ENCODE peak calls at places on chromosomes 2 and 18, in seven cellular contexts. One of them, this sample, is unnamed. For H3K4me1, the result is how much of the 10 kb centered on the place peaks cover.

GRCh38 chr2:98833917-98834263 is 102.1 kb downstream of the CRACDL start:
- DNase-seq in Caco-2: no peak
- DNase-seq in breast epithelium: no peak
- DNase-seq in osteoblast: no peak
- DNase-seq in OCI-LY7: no peak
- DNase-seq in HAP-1: no peak
- DNase-seq in effector memory CD4-positive, alpha-beta T cell: no peak
- DNase-seq in this sample: no peak

GRCh38 chr18:53864758-53865157 is 359.7 kb downstream of the MBD2 start:
- DNase-seq in Caco-2: no peak
- DNase-seq in breast epithelium: no peak
- DNase-seq in osteoblast: no peak
- DNase-seq in OCI-LY7: no peak
- DNase-seq in HAP-1: no peak
- DNase-seq in effector memory CD4-positive, alpha-beta T cell: no peak
- DNase-seq in this sample: no peak

GRCh38 chr2:105795575-105795934 is 50.8 kb downstream of the NCK2 start:
- DNase-seq in Caco-2: no peak
- DNase-seq in breast epithelium: no peak
- DNase-seq in osteoblast: no peak
- DNase-seq in OCI-LY7: no peak
- DNase-seq in HAP-1: no peak
- DNase-seq in effector memory CD4-positive, alpha-beta T cell: no peak
- DNase-seq in this sample: no peak

GRCh38 chr2:24334245-24334633 is 26.1 kb downstream of the ITSN2 start:
- DNase-seq in Caco-2: no peak
- DNase-seq in breast epithelium: no peak
- DNase-seq in osteoblast: peak
- DNase-seq in OCI-LY7: no peak
- DNase-seq in HAP-1: no peak
- DNase-seq in effector memory CD4-positive, alpha-beta T cell: no peak
- DNase-seq in this sample: no peak

GRCh38 chr2:7709907-7710306 is 792.7 kb downstream of the RNF144A start:
- DNase-seq in Caco-2: no peak
- DNase-seq in breast epithelium: no peak
- DNase-seq in osteoblast: peak
- DNase-seq in OCI-LY7: no peak
- DNase-seq in HAP-1: no peak
- DNase-seq in effector memory CD4-positive, alpha-beta T cell: no peak
- DNase-seq in this sample: no peak

GRCh38 chr2:234770081-234770506 is 181.7 kb upstream of the SH3BP4 start:
- DNase-seq in Caco-2: no peak
- DNase-seq in breast epithelium: no peak
- DNase-seq in osteoblast: peak
- DNase-seq in OCI-LY7: no peak
- DNase-seq in HAP-1: no peak
- DNase-seq in effector memory CD4-positive, alpha-beta T cell: no peak
- DNase-seq in this sample: no peak

GRCh38 chr18:11518788-11519685 is 90.4 kb upstream of the SLC35G4 start:
- DNase-seq in Caco-2: peak
- DNase-seq in breast epithelium: no peak
- DNase-seq in osteoblast: no peak
- DNase-seq in OCI-LY7: peak
- DNase-seq in HAP-1: peak
- DNase-seq in effector memory CD4-positive, alpha-beta T cell: no peak
- DNase-seq in this sample: no peak

GRCh38 chr2:114698504-114698903 is 256.1 kb downstream of the DPP10 start:
- DNase-seq in Caco-2: no peak
- DNase-seq in breast epithelium: no peak
- DNase-seq in osteoblast: no peak
- DNase-seq in OCI-LY7: no peak
- DNase-seq in HAP-1: no peak
- DNase-seq in effector memory CD4-positive, alpha-beta T cell: no peak
- DNase-seq in this sample: no peak

GRCh38 chr2:74481961-74482800 is 617 bp downstream of the CCDC142 start:
- DNase-seq in Caco-2: no peak
- DNase-seq in breast epithelium: no peak
- DNase-seq in osteoblast: peak
- DNase-seq in OCI-LY7: peak
- DNase-seq in HAP-1: no peak
- DNase-seq in effector memory CD4-positive, alpha-beta T cell: peak
- DNase-seq in this sample: no peak

GRCh38 chr2:99865217-99865569 is 277.2 kb downstream of the AFF3 start:
- DNase-seq in Caco-2: no peak
- DNase-seq in breast epithelium: no peak
- DNase-seq in osteoblast: no peak
- DNase-seq in OCI-LY7: no peak
- DNase-seq in HAP-1: no peak
- DNase-seq in effector memory CD4-positive, alpha-beta T cell: no peak
- DNase-seq in this sample: no peak

GRCh38 chr18:34222396-34223163 is 2.1 kb downstream of the NOL4 start:
- DNase-seq in Caco-2: no peak
- DNase-seq in breast epithelium: no peak
- DNase-seq in osteoblast: peak
- DNase-seq in OCI-LY7: no peak
- DNase-seq in HAP-1: no peak
- DNase-seq in effector memory CD4-positive, alpha-beta T cell: no peak
- DNase-seq in this sample: no peak

GRCh38 chr18:22509423-22509822 is 91.7 kb upstream of the CTAGE1 start:
- DNase-seq in Caco-2: no peak
- DNase-seq in breast epithelium: no peak
- DNase-seq in osteoblast: no peak
- DNase-seq in OCI-LY7: no peak
- DNase-seq in HAP-1: no peak
- DNase-seq in effector memory CD4-positive, alpha-beta T cell: no peak
- DNase-seq in this sample: no peak

GRCh38 chr2:142989276-142990204 is 112.1 kb downstream of the KYNU start:
- DNase-seq in Caco-2: no peak
- DNase-seq in breast epithelium: no peak
- DNase-seq in osteoblast: peak
- DNase-seq in OCI-LY7: peak
- DNase-seq in HAP-1: peak
- DNase-seq in effector memory CD4-positive, alpha-beta T cell: no peak
- DNase-seq in this sample: no peak

GRCh38 chr2:159227467-159227866 is 59.0 kb downstream of the WDSUB1 start:
- DNase-seq in Caco-2: no peak
- DNase-seq in breast epithelium: no peak
- DNase-seq in osteoblast: no peak
- DNase-seq in OCI-LY7: no peak
- DNase-seq in HAP-1: no peak
- DNase-seq in effector memory CD4-positive, alpha-beta T cell: no peak
- DNase-seq in this sample: no peak

GRCh38 chr2:128477026-128477820 is 158.6 kb upstream of the HS6ST1 start:
- DNase-seq in Caco-2: no peak
- DNase-seq in breast epithelium: no peak
- DNase-seq in osteoblast: peak
- DNase-seq in OCI-LY7: no peak
- DNase-seq in HAP-1: no peak
- DNase-seq in effector memory CD4-positive, alpha-beta T cell: no peak
- DNase-seq in this sample: peak

GRCh38 chr2:239371726-239372686 is 28.8 kb downstream of the HDAC4 start:
- DNase-seq in Caco-2: no peak
- DNase-seq in breast epithelium: peak
- DNase-seq in osteoblast: no peak
- DNase-seq in OCI-LY7: no peak
- DNase-seq in HAP-1: no peak
- DNase-seq in effector memory CD4-positive, alpha-beta T cell: no peak
- DNase-seq in this sample: no peak

GRCh38 chr2:191247381-191248057 is 2.3 kb downstream of the MYO1B start:
- DNase-seq in Caco-2: peak
- DNase-seq in breast epithelium: no peak
- DNase-seq in osteoblast: peak
- DNase-seq in OCI-LY7: no peak
- DNase-seq in HAP-1: no peak
- DNase-seq in effector memory CD4-positive, alpha-beta T cell: no peak
- DNase-seq in this sample: no peak

GRCh38 chr18:35456181-35456850 is 41.4 kb downstream of the INO80C start:
- DNase-seq in Caco-2: no peak
- DNase-seq in breast epithelium: no peak
- DNase-seq in osteoblast: no peak
- DNase-seq in OCI-LY7: no peak
- DNase-seq in HAP-1: no peak
- DNase-seq in effector memory CD4-positive, alpha-beta T cell: no peak
- DNase-seq in this sample: no peak

GRCh38 chr2:26608557-26608956 is 32.6 kb downstream of the CIB4 start:
- DNase-seq in Caco-2: no peak
- DNase-seq in breast epithelium: no peak
- DNase-seq in osteoblast: peak
- DNase-seq in OCI-LY7: no peak
- DNase-seq in HAP-1: no peak
- DNase-seq in effector memory CD4-positive, alpha-beta T cell: no peak
- DNase-seq in this sample: no peak

GRCh38 chr2:9149726-9150567 is 56.7 kb upstream of the ASAP2 start:
- DNase-seq in Caco-2: no peak
- DNase-seq in breast epithelium: no peak
- DNase-seq in osteoblast: no peak
- DNase-seq in OCI-LY7: no peak
- DNase-seq in HAP-1: no peak
- DNase-seq in effector memory CD4-positive, alpha-beta T cell: no peak
- DNase-seq in this sample: no peak

GRCh38 chr2:9152975-9153402 is 53.6 kb upstream of the ASAP2 start:
- DNase-seq in Caco-2: no peak
- DNase-seq in breast epithelium: no peak
- DNase-seq in osteoblast: peak
- DNase-seq in OCI-LY7: no peak
- DNase-seq in HAP-1: no peak
- DNase-seq in effector memory CD4-positive, alpha-beta T cell: no peak
- DNase-seq in this sample: no peak

GRCh38 chr2:9149388-9149660 is 57.3 kb upstream of the ASAP2 start:
- DNase-seq in Caco-2: no peak
- DNase-seq in breast epithelium: no peak
- DNase-seq in osteoblast: no peak
- DNase-seq in OCI-LY7: no peak
- DNase-seq in HAP-1: no peak
- DNase-seq in effector memory CD4-positive, alpha-beta T cell: no peak
- DNase-seq in this sample: no peak

GRCh38 chr2:9150568-9150900 is 56.1 kb upstream of the ASAP2 start:
- DNase-seq in Caco-2: no peak
- DNase-seq in breast epithelium: no peak
- DNase-seq in osteoblast: no peak
- DNase-seq in OCI-LY7: no peak
- DNase-seq in HAP-1: no peak
- DNase-seq in effector memory CD4-positive, alpha-beta T cell: no peak
- DNase-seq in this sample: no peak

DNA sequence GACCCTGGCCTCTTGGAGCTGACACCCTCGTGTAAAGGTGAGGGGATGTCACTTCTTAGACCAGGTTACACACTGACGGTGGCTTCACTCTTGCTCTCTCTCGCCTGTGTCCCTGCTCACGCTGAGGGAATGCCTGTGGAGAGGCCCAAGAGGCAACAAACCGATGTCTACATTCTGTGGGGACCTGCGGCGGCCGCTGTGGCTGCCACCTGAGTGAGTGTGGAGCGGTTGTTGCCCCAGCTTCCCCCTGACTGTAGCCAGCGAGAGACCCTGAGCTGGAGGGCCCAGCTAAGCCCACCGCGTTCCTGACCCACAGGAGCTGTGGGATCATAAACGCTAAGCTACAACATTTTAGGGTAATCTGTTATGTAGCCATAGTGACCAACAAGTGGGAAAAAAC is 55.7 kb upstream of the ASAP2 start:
- DNase-seq in Caco-2: no peak
- DNase-seq in breast epithelium: no peak
- DNase-seq in osteoblast: peak
- DNase-seq in OCI-LY7: no peak
- DNase-seq in HAP-1: no peak
- DNase-seq in effector memory CD4-positive, alpha-beta T cell: no peak
- DNase-seq in this sample: no peak
- H3K4me3 ChIP-seq in Caco-2: no peak
- H3K4me3 ChIP-seq in breast epithelium: no peak
- H3K4me3 ChIP-seq in osteoblast: no peak
- H3K4me3 ChIP-seq in OCI-LY7: no peak
- H3K4me3 ChIP-seq in HAP-1: no peak
- H3K4me3 ChIP-seq in effector memory CD4-positive, alpha-beta T cell: no peak
- H3K4me3 ChIP-seq in this sample: no peak

GRCh38 chr2:205769494-205769848 is 87.2 kb downstream of the NRP2 start:
- DNase-seq in Caco-2: no peak
- DNase-seq in breast epithelium: no peak
- DNase-seq in osteoblast: no peak
- DNase-seq in OCI-LY7: no peak
- DNase-seq in HAP-1: peak
- DNase-seq in effector memory CD4-positive, alpha-beta T cell: no peak
- DNase-seq in this sample: no peak

GRCh38 chr2:205768815-205769493 is 86.7 kb downstream of the NRP2 start:
- DNase-seq in Caco-2: no peak
- DNase-seq in breast epithelium: no peak
- DNase-seq in osteoblast: no peak
- DNase-seq in OCI-LY7: no peak
- DNase-seq in HAP-1: no peak
- DNase-seq in effector memory CD4-positive, alpha-beta T cell: no peak
- DNase-seq in this sample: no peak

GRCh38 chr2:205766765-205767359 is 84.6 kb downstream of the NRP2 start:
- DNase-seq in Caco-2: peak
- DNase-seq in breast epithelium: no peak
- DNase-seq in osteoblast: no peak
- DNase-seq in OCI-LY7: peak
- DNase-seq in HAP-1: peak
- DNase-seq in effector memory CD4-positive, alpha-beta T cell: no peak
- DNase-seq in this sample: peak

GRCh38 chr2:205767617-205768016 is 85.3 kb downstream of the NRP2 start:
- DNase-seq in Caco-2: no peak
- DNase-seq in breast epithelium: no peak
- DNase-seq in osteoblast: no peak
- DNase-seq in OCI-LY7: no peak
- DNase-seq in HAP-1: no peak
- DNase-seq in effector memory CD4-positive, alpha-beta T cell: no peak
- DNase-seq in this sample: no peak

DNA sequence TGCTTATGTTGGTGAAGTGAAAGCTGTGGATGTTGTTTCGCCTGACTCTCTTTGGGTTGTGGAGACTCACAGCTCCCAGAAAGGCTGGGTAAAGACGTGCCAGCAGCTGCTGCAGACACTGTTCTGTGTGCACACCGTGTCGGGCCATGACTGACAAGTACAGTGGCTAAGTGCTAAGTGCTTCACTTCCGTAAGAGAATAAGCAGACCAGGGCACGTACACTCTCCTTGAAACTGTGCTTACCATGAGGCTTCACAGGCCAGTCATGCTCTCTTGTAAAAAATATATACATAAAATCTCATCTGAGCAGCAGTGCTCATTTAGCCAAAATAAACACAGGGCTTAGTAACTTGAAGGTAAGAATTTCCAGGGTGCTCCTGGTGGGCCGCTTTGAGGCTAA is 86.0 kb downstream of the NRP2 start:
- DNase-seq in Caco-2: no peak
- DNase-seq in breast epithelium: no peak
- DNase-seq in osteoblast: no peak
- DNase-seq in OCI-LY7: no peak
- DNase-seq in HAP-1: no peak
- DNase-seq in effector memory CD4-positive, alpha-beta T cell: no peak
- DNase-seq in this sample: no peak
- H3K4me1 ChIP-seq in Caco-2: under half
- H3K4me1 ChIP-seq in breast epithelium: under half
- H3K4me1 ChIP-seq in osteoblast: under half
- H3K4me1 ChIP-seq in OCI-LY7: under half
- H3K4me1 ChIP-seq in HAP-1: under half
- H3K4me1 ChIP-seq in effector memory CD4-positive, alpha-beta T cell: under half
- H3K4me1 ChIP-seq in this sample: under half

GRCh38 chr18:70662588-70662987 is 373.7 kb downstream of the SOCS6 start:
- DNase-seq in Caco-2: no peak
- DNase-seq in breast epithelium: no peak
- DNase-seq in osteoblast: no peak
- DNase-seq in OCI-LY7: no peak
- DNase-seq in HAP-1: no peak
- DNase-seq in effector memory CD4-positive, alpha-beta T cell: no peak
- DNase-seq in this sample: no peak
- H3K4me3 ChIP-seq in Caco-2: no peak
- H3K4me3 ChIP-seq in breast epithelium: no peak
- H3K4me3 ChIP-seq in osteoblast: no peak
- H3K4me3 ChIP-seq in OCI-LY7: no peak
- H3K4me3 ChIP-seq in HAP-1: no peak
- H3K4me3 ChIP-seq in effector memory CD4-positive, alpha-beta T cell: no peak
- H3K4me3 ChIP-seq in this sample: no peak

GRCh38 chr2:144361742-144362141 is 158.2 kb downstream of the ZEB2 start:
- DNase-seq in Caco-2: no peak
- DNase-seq in breast epithelium: no peak
- DNase-seq in osteoblast: no peak
- DNase-seq in OCI-LY7: no peak
- DNase-seq in HAP-1: no peak
- DNase-seq in effector memory CD4-positive, alpha-beta T cell: no peak
- DNase-seq in this sample: no peak
- H3K4me1 ChIP-seq in Caco-2: under half
- H3K4me1 ChIP-seq in breast epithelium: under half
- H3K4me1 ChIP-seq in osteoblast: under half
- H3K4me1 ChIP-seq in OCI-LY7: under half
- H3K4me1 ChIP-seq in HAP-1: under half
- H3K4me1 ChIP-seq in effector memory CD4-positive, alpha-beta T cell: under half
- H3K4me1 ChIP-seq in this sample: under half

This sample was measured in ascending aorta.